ENCODE peak calls at places on chromosomes 6 and 20, in six cellular contexts. G is fibroblast of lung, J is endothelial cell of umbilical vein, H is GM12865, O is type B pancreatic cell, S is fibroblast of the aortic adventitia. P is an unnamed sample.
A peak's percentile ranks its signal among the peaks of the same experiment; 100 is the strongest.

GRCh38 chr20:57564951-57565642 is 4.2 kb downstream of the PCK1 start:
- DNase-seq in G (no peak), J (no peak), H (no peak), O (no peak), S (no peak), P (no peak)

GRCh38 chr20:54027704-54028103 is 42.7 kb downstream of the BCAS1 start:
- DNase-seq in G (no peak), J (no peak), H (no peak), O (no peak), S (no peak), P (no peak)

GRCh38 chr6:7922596-7922995 is 12.0 kb upstream of the TXNDC5 start:
- DNase-seq in G (peak; percentile 25), J (no peak), H (no peak), O (no peak), S (peak; percentile 77), P (no peak)

GRCh38 chr6:4649728-4650127 is 126.5 kb upstream of the CDYL start:
- DNase-seq in G (no peak), J (peak; percentile 74), H (no peak), O (no peak), S (peak; percentile 39), P (no peak)

GRCh38 chr6:111996159-111996558 is 57.7 kb upstream of the CCN6 start:
- DNase-seq in G (no peak), J (no peak), H (no peak), O (no peak), S (no peak), P (no peak)

GRCh38 chr6:114140416-114140815 is 169.5 kb upstream of the HDAC2 start:
- DNase-seq in G (no peak), J (no peak), H (no peak), O (no peak), S (no peak), P (no peak)

GRCh38 chr6:35804996-35805736 is at the start of gene LHFPL5:
- DNase-seq in G (peak; percentile 11), J (peak; percentile 35), H (peak; percentile 30), O (peak; percentile 83), S (no peak), P (peak; percentile 91)

GRCh38 chr6:16764188-16764950 is 3.1 kb upstream of the ATXN1 start:
- DNase-seq in G (peak; percentile 72), J (peak; percentile 57), H (peak; percentile 51), O (no peak), S (peak; percentile 84), P (no peak)

GRCh38 chr20:55678970-55679667 is 326.2 kb downstream of the CBLN4 start:
- DNase-seq in G (no peak), J (no peak), H (no peak), O (no peak), S (no peak), P (no peak)

GRCh38 chr6:138590796-138591709 is 91.8 kb upstream of the NHSL1 start:
- DNase-seq in G (peak; percentile 64), J (peak; percentile 75), H (peak; percentile 71), O (no peak), S (peak; percentile 85), P (peak; percentile 63)

GRCh38 chr6:36701401-36701991 is 3.9 kb downstream of the RAB44 start:
- DNase-seq in G (no peak), J (no peak), H (peak; percentile 45), O (no peak), S (no peak), P (no peak)

GRCh38 chr6:123821112-123821511 is 17.4 kb downstream of the NKAIN2 start:
- DNase-seq in G (no peak), J (no peak), H (no peak), O (no peak), S (no peak), P (no peak)

GRCh38 chr6:317068-317451 is 24.8 kb downstream of the DUSP22 start:
- DNase-seq in G (no peak), J (no peak), H (peak; percentile 79), O (no peak), S (no peak), P (no peak)

GRCh38 chr20:24411003-24411402 is 58.4 kb upstream of the SYNDIG1 start:
- DNase-seq in G (no peak), J (no peak), H (no peak), O (no peak), S (no peak), P (no peak)

GRCh38 chr20:19771031-19771430 is 13.0 kb downstream of the RIN2 start:
- DNase-seq in G (no peak), J (no peak), H (no peak), O (peak; percentile 16), S (no peak), P (no peak)

GRCh38 chr6:154277578-154278128 is 79.0 kb downstream of the IPCEF1 start:
- DNase-seq in G (no peak), J (no peak), H (no peak), O (no peak), S (no peak), P (no peak)
- TF ChIP-seq CTCF in G (no peak), J (no peak), H (no peak), O (no peak), S (no peak), P (no peak)

DNA sequence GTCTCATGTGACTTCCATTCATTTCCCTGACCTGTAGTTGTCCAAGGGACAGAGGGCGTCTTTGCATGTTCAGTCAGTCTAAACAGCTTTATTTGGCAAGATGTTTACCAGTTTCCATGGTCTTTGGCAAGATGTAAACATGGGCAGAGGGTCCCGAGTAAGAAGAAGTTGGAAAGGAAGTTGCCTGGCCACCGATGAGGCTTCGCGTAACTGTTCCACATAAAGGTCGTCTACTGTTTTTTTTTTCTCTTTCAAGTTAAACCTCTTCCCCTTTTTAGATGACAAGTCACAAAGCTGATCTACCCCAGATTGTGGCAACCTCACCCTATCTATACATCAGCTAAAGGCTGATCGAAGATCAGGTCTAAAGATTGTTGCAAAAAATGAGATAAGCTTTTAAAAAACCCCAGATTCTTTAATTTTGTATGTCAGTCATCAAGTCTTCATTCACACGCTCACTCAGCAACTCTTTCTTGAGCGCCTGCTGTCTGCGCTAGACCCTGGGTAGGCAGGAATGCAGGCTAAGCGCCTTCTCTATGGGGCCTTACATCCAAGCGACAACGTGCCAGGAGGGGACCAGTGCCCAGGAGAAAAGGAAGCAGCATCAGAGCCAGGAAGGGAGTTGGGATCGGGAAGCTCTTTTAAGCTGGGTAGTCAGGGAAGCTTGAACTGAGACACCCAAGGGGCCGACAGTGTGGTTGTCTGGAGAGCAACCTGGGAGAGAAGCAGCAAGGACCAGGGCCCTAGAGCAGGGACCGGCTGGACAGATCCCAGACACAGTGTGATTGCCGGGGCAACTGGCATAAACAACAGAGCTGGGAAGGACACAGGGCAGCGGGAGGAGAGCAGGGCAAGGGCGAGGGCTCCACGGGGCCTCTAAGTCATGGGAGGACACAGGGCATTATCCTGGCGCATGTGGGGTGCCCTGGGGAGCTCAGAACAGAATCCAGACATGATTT is 31.5 kb upstream of the CCR6 start:
- DNase-seq in G (no peak), J (no peak), H (peak; percentile 31), O (no peak), S (no peak), P (no peak)
- TF ChIP-seq CTCF in G (no peak), J (no peak), H (no peak), O (no peak), S (no peak), P (no peak)

GRCh38 chr20:34573541-34573940 is 15.0 kb downstream of the MAP1LC3A start:
- DNase-seq in G (no peak), J (no peak), H (no peak), O (peak; percentile 43), S (no peak), P (no peak)

GRCh38 chr20:34575271-34575670 is 16.8 kb downstream of the MAP1LC3A start:
- DNase-seq in G (no peak), J (no peak), H (no peak), O (peak; percentile 47), S (no peak), P (no peak)

GRCh38 chr20:34574426-34574825 is 15.9 kb downstream of the MAP1LC3A start:
- DNase-seq in G (no peak), J (no peak), H (no peak), O (peak; percentile 57), S (no peak), P (no peak)

GRCh38 chr20:34574861-34575260 is 16.3 kb downstream of the MAP1LC3A start:
- DNase-seq in G (no peak), J (no peak), H (no peak), O (peak; percentile 32), S (no peak), P (no peak)

DNA sequence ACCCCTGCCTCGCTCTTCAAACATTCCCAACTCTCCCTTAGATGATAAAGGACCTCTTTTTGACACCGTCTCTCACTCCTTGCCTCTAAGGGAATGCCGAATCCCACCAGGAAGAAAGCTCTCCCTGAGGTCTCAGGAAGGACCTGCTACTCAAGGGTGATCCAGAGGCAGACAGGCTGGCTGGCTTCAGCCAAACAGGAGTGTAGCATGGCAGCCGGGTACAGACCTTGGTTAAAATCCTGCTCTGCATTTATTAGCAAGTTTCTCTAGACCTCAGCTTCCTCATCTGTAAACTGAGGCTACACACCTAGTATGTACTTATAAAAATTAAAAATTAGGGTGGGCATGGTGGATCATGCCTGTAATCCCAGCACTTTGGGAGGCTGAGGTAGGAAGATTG is 17.2 kb downstream of the MAP1LC3A start:
- DNase-seq in G (no peak), J (no peak), H (no peak), O (no peak), S (no peak), P (no peak)
- TF ChIP-seq CTCF in G (no peak), J (no peak), H (no peak), O (no peak), S (no peak), P (no peak)

GRCh38 chr6:120587381-120587780 is 746.9 kb downstream of the TBC1D32 start:
- DNase-seq in G (no peak), J (no peak), H (no peak), O (no peak), S (no peak), P (no peak)
- TF ChIP-seq CTCF in G (no peak), J (no peak), H (no peak), O (no peak), S (no peak), P (no peak)

GRCh38 chr6:170003027-170003426 is 251.6 kb downstream of the ERMARD start:
- DNase-seq in G (no peak), J (no peak), H (no peak), O (no peak), S (no peak), P (no peak)
- TF ChIP-seq CTCF in G (no peak), J (no peak), H (peak; percentile 10), O (peak; percentile 22), S (no peak), P (no peak)

DNA sequence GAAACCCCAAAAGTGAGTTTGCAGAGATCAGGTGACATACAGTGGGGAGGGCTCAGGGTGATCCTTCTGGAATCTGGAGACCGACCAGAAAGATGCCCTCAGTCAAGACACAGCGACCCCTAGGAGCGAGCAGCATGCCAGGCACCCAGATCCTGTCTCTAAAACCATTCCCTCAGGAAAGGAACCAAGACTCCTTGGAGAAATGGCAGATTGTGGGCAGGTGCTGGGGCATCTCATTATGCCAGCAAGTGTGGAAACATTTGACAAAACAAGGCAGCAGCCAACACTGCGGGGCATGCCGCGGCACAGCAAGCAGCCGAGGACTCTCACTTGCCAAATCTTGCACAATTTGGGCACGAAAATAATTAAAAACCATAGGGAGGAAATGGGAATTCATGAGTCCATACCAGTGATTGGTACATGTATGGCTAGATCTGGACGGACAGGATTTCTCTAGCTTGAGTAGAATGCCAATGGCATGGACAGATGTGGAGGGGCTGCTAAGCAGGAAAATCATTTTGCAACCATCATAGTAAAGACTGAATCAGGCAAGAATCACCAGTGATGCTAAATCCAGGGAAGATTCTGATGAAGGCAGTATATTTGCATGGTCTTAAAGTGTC is 76.9 kb downstream of the GINS1 start:
- DNase-seq in G (no peak), J (no peak), H (no peak), O (no peak), S (no peak), P (no peak)
- TF ChIP-seq CTCF in G (no peak), J (no peak), H (peak; percentile 0), O (no peak), S (no peak), P (no peak)

GRCh38 chr20:44004306-44004915 is 89.8 kb downstream of the TOX2 start:
- DNase-seq in G (no peak), J (no peak), H (no peak), O (no peak), S (no peak), P (no peak)
- TF ChIP-seq CTCF in G (no peak), J (no peak), H (no peak), O (no peak), S (no peak), P (no peak)

P was measured in GM13976.